ENCODE peak calls at places on chromosomes 13 and 19, in seven cellular contexts. O is mesendoderm, Q is IMR-90, F is H9, V is mesenchymal stem cell, J is H1, I is neuronal stem cell. X is an unnamed sample.

GRCh38 chr13:98143601-98144500 is 957 bp downstream of the FARP1 start:
- DNase-seq in O (peak), Q (peak), F (no peak), V (peak), J (no peak), I (no peak), X (peak)

GRCh38 chr19:57807541-57807940 is 7.2 kb downstream of the ZNF552 start:
- DNase-seq in O (no peak), Q (no peak), F (no peak), V (peak), J (no peak), I (no peak), X (peak)

GRCh38 chr13:67123165-67123564 is 107.0 kb downstream of the PCDH9 start:
- DNase-seq in O (no peak), Q (no peak), F (no peak), V (no peak), J (no peak), I (no peak), X (no peak)

GRCh38 chr19:52648336-52648990 is 10.3 kb upstream of the ZNF83 start:
- DNase-seq in O (no peak), Q (peak), F (no peak), V (peak), J (no peak), I (no peak), X (peak)

GRCh38 chr13:89822467-89822866 is 1525.0 kb upstream of the MIR17HG start:
- DNase-seq in O (no peak), Q (no peak), F (no peak), V (peak), J (no peak), I (no peak), X (no peak)

GRCh38 chr19:12293771-12294307 is 844 bp downstream of the ZNF44 start:
- DNase-seq in O (peak), Q (peak), F (peak), V (peak), J (peak), I (peak), X (peak)

GRCh38 chr13:101520672-101521071 is 68.2 kb downstream of the ITGBL1 start:
- DNase-seq in O (no peak), Q (peak), F (no peak), V (peak), J (no peak), I (no peak), X (no peak)

GRCh38 chr13:111158136-111158805 is 43.2 kb downstream of the ARHGEF7 start:
- DNase-seq in O (no peak), Q (no peak), F (no peak), V (no peak), J (no peak), I (no peak), X (no peak)

GRCh38 chr13:47409778-47410177 is 512.9 kb upstream of the HTR2A start:
- DNase-seq in O (peak), Q (no peak), F (no peak), V (no peak), J (no peak), I (no peak), X (no peak)

GRCh38 chr13:47671762-47672161 is 329.3 kb downstream of the SUCLA2 start:
- DNase-seq in O (no peak), Q (no peak), F (no peak), V (no peak), J (no peak), I (no peak), X (no peak)

GRCh38 chr19:34217952-34218817 is 36.2 kb upstream of the GARRE1 start:
- DNase-seq in O (no peak), Q (peak), F (no peak), V (peak), J (no peak), I (no peak), X (no peak)

GRCh38 chr13:35283856-35284255 is 192.6 kb downstream of the MAB21L1 start:
- DNase-seq in O (no peak), Q (no peak), F (no peak), V (peak), J (no peak), I (no peak), X (no peak)

GRCh38 chr19:33670398-33670797 is 48.6 kb downstream of the CHST8 start:
- DNase-seq in O (no peak), Q (no peak), F (no peak), V (no peak), J (no peak), I (no peak), X (no peak)

GRCh38 chr13:113928701-113929627 is 44.9 kb downstream of the C13orf46 start:
- DNase-seq in O (no peak), Q (peak), F (peak), V (peak), J (no peak), I (no peak), X (no peak)

GRCh38 chr19:11435833-11436313 is 438 bp downstream of the PRKCSH start:
- DNase-seq in O (peak), Q (peak), F (no peak), V (peak), J (no peak), I (no peak), X (no peak)

GRCh38 chr19:51719251-51719901 is 4.4 kb downstream of the HAS1 start:
- DNase-seq in O (no peak), Q (no peak), F (peak), V (no peak), J (no peak), I (no peak), X (no peak)

GRCh38 chr19:12840091-12841079 is 2.1 kb downstream of the MAST1 start:
- DNase-seq in O (peak), Q (peak), F (peak), V (peak), J (peak), I (peak), X (peak)

GRCh38 chr13:110403721-110404120 is 96.6 kb downstream of the COL4A2 start:
- DNase-seq in O (no peak), Q (peak), F (no peak), V (peak), J (no peak), I (no peak), X (peak)

GRCh38 chr19:940591-941291 is 14.9 kb downstream of the ARID3A start:
- DNase-seq in O (no peak), Q (peak), F (no peak), V (no peak), J (no peak), I (no peak), X (peak)

GRCh38 chr13:79973533-79973963 is 367.4 kb downstream of the SPRY2 start:
- DNase-seq in O (peak), Q (no peak), F (no peak), V (no peak), J (no peak), I (no peak), X (no peak)

GRCh38 chr13:43908156-43909126 is 28.7 kb downstream of the LACC1 start:
- DNase-seq in O (peak), Q (peak), F (no peak), V (peak), J (no peak), I (peak), X (peak)

GRCh38 chr13:76980075-76980718 is 11.7 kb upstream of the CLN5 start:
- DNase-seq in O (peak), Q (peak), F (peak), V (peak), J (peak), I (peak), X (peak)

GRCh38 chr13:51785592-51786424 is 18.2 kb downstream of the DHRS12 start:
- DNase-seq in O (peak), Q (peak), F (no peak), V (peak), J (no peak), I (no peak), X (peak)

GRCh38 chr13:112642061-112642460 is 47.8 kb upstream of the ATP11A start:
- DNase-seq in O (no peak), Q (no peak), F (no peak), V (no peak), J (no peak), I (no peak), X (no peak)

GRCh38 chr19:3984584-3984907 is 717 bp downstream of the EEF2 start:
- DNase-seq in O (no peak), Q (no peak), F (no peak), V (no peak), J (no peak), I (no peak), X (no peak)

GRCh38 chr19:42185281-42185680 is 32.2 kb downstream of the DEDD2 start:
- DNase-seq in O (no peak), Q (peak), F (no peak), V (no peak), J (no peak), I (no peak), X (no peak)

GRCh38 chr13:112462408-112462807 is 86.3 kb downstream of the SPACA7 start:
- DNase-seq in O (no peak), Q (no peak), F (no peak), V (no peak), J (no peak), I (no peak), X (no peak)

GRCh38 chr19:46904114-46905060 is 43.6 kb downstream of the ARHGAP35 start:
- DNase-seq in O (peak), Q (peak), F (no peak), V (peak), J (no peak), I (no peak), X (peak)

GRCh38 chr19:13881692-13882418 is 4.9 kb downstream of the NANOS3 start:
- DNase-seq in O (peak), Q (peak), F (no peak), V (peak), J (no peak), I (no peak), X (no peak)

GRCh38 chr13:42973581-42973980 is 18.5 kb downstream of the EPSTI1 start:
- DNase-seq in O (peak), Q (no peak), F (no peak), V (no peak), J (no peak), I (no peak), X (no peak)

GRCh38 chr19:49749055-49749716 is 13.9 kb downstream of the TSKS start:
- DNase-seq in O (peak), Q (peak), F (no peak), V (peak), J (no peak), I (no peak), X (no peak)

GRCh38 chr13:40668335-40668734 is 1.9 kb upstream of the FOXO1 start:
- DNase-seq in O (peak), Q (no peak), F (peak), V (peak), J (no peak), I (no peak), X (peak)

DNA sequence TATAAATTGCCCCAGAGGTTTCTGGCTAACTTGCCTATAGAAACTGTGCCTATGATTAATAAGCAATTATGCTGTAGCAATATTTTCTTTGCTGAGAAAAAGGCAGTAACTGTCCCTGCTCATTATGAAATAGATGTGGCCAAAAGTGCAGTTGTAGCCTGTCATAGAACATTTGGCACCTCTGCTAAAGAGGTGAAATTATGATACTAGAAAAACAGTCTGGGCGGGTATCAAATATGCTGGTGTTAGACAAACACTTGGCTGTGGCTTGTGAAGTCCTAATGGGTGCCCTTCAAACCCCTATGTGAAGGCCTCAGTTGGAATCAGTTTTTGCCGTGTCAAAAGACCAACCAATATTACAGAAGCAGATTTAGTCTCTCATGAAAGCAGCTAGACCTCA is 360.7 kb downstream of the HS6ST3 start:
- DNase-seq in O (no peak), Q (no peak), F (no peak), V (no peak), J (no peak), I (no peak), X (no peak)
- H2BK5ac ChIP-seq in O (no peak), Q (no peak), F (no peak), V (no peak), J (no peak), I (no peak), X (no peak)

GRCh38 chr13:50073340-50073739 is 58.1 kb downstream of the KCNRG start:
- DNase-seq in O (no peak), Q (no peak), F (no peak), V (no peak), J (no peak), I (no peak), X (no peak)
- H3K4me2 ChIP-seq in O (no peak), Q (peak), F (no peak), V (no peak), J (no peak), I (no peak), X (no peak)

GRCh38 chr19:43700368-43701015 is 15.4 kb upstream of the IRGC start:
- DNase-seq in O (peak), Q (peak), F (no peak), V (peak), J (no peak), I (no peak), X (peak)
- H2BK5ac ChIP-seq in O (no peak), Q (peak), F (no peak), V (no peak), J (no peak), I (peak), X (no peak)

GRCh38 chr19:17951151-17952040 is 15.5 kb upstream of the KCNN1 start:
- DNase-seq in O (no peak), Q (no peak), F (peak), V (no peak), J (no peak), I (no peak), X (no peak)
- H3K4me2 ChIP-seq in O (no peak), Q (no peak), F (peak), V (no peak), J (peak), I (peak), X (peak)

DNA sequence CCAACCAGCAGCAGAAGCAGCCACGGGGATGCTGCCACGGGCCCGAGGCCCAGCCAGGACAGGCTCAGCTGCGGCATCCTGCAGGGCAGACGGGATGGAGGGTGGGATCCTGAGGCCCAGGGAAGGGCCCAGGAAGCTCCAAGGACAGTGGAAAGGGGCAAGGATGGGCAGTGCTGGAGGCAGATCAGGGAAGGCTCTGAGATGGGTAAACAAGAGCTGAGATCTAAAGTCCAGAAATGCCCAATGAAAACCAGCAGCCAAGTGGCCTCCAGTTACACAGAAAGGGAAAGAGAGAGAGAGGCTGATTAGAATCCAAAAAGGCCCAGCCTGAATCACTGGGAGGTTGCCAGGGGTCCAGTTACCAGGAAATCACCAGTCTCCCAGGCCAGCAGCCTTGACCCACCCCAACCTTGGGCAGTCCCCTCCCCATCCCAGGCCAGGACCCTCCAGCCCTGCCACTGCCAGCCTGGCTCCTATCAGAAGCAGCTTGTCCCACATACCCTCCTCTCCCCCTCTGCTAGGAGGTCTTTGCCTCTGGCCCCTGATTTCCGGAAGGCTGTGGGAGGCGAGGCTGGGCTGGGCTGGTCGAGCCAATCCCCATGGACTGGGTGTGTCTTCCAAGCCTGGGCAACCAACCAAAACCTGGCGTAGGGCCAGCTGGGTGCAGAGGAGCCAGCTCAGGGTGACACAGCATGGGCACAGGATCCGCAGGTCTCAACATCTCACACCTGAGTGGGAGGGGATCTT is at the start of gene CYP4F11:
- DNase-seq in O (no peak), Q (no peak), F (no peak), V (no peak), J (no peak), I (no peak), X (no peak)
- H2BK5ac ChIP-seq in O (no peak), Q (no peak), F (no peak), V (no peak), J (no peak), I (no peak), X (no peak)

DNA sequence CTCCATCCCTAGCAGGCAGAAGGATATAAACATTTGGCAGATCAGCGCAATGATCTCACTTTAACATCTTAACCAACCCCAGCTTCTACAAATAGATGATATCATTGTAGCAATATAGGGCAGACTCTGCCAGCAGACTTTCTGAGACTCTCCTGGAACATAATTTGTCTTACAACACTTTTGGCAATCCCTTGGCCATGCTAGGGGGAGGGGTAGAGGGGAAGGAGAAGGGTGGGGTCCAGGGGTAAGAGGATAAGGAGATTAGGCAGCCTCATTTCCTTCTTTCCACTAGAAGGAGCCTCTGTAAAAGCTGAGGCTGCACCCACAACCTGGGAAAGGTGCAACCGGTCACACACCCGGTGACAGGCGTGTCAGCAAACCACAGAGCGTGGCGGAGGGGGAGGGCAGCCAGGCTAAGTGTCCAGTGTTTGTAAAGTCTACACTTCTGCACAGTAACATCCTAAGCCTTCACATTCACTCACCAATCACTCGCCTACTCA is 8.7 kb upstream of the UBAC2 start:
- DNase-seq in O (no peak), Q (peak), F (no peak), V (no peak), J (no peak), I (no peak), X (no peak)
- H3K4me2 ChIP-seq in O (no peak), Q (peak), F (no peak), V (no peak), J (no peak), I (no peak), X (no peak)

DNA sequence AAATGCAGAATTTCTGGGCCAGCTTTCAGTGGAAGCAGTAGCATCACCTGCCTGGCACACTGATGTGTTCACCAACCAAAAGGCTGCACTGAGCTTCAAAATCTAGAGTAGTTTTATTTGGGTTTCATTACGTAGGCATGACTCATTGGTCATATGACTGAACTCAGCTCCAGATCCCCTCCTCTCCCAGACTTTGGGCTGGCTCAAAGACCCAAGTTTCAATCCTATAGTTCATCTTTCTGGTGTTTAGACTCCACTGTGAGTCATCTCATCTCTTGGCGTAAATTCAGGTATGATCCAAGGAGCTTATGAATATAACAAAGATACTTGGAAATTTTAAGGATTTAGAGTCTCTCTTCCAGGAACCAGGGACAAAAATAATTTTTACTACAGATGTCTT is 17.7 kb downstream of the ZMYM5 start:
- DNase-seq in O (peak), Q (peak), F (no peak), V (peak), J (no peak), I (no peak), X (peak)
- H2BK5ac ChIP-seq in O (no peak), Q (peak), F (no peak), V (no peak), J (no peak), I (no peak), X (no peak)

GRCh38 chr19:45451850-45452387 is 15.9 kb upstream of the FOSB start:
- DNase-seq in O (no peak), Q (no peak), F (no peak), V (no peak), J (no peak), I (no peak), X (peak)

GRCh38 chr19:45460807-45461347 is 6.9 kb upstream of the FOSB start:
- DNase-seq in O (no peak), Q (no peak), F (no peak), V (no peak), J (no peak), I (no peak), X (peak)

GRCh38 chr19:45455707-45456499 is 11.9 kb upstream of the FOSB start:
- DNase-seq in O (peak), Q (peak), F (peak), V (peak), J (no peak), I (no peak), X (peak)

GRCh38 chr19:45457776-45458175 is 10.0 kb upstream of the FOSB start:
- DNase-seq in O (no peak), Q (no peak), F (no peak), V (no peak), J (no peak), I (no peak), X (no peak)

GRCh38 chr19:45456500-45456815 is 11.3 kb upstream of the FOSB start:
- DNase-seq in O (no peak), Q (no peak), F (no peak), V (no peak), J (no peak), I (no peak), X (no peak)
- H3K4me2 ChIP-seq in O (no peak), Q (no peak), F (no peak), V (peak), J (no peak), I (no peak), X (peak)

GRCh38 chr19:55675661-55676354 is 782 bp downstream of the EPN1 start:
- DNase-seq in O (no peak), Q (no peak), F (no peak), V (peak), J (no peak), I (no peak), X (no peak)
- H2BK5ac ChIP-seq in O (no peak), Q (peak), F (no peak), V (no peak), J (no peak), I (no peak), X (peak)

DNA sequence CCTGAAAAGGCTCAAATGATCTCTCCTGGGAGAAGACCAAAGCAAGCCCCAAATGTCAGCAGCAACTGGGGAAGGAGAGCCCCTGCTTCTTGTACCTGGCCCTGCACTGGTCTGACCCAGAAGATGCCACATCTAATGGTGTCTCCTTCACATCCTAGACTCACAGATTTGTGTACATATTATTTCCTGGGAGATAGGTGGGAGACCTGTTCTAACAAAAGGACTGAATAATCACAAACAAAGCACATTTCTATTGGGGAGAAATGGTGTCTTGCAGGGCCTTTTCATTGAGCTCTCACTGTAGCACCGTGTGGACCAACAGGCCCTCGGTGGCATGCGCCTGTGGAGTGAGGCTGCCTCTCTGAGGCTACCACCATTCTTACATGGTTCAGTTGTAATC is 929 bp upstream of the SACS start:
- DNase-seq in O (no peak), Q (no peak), F (no peak), V (no peak), J (no peak), I (no peak), X (no peak)
- H3K4me2 ChIP-seq in O (no peak), Q (no peak), F (no peak), V (no peak), J (peak), I (no peak), X (no peak)